ENCODE peak calls at places on chromosomes 16 and 17, in eight cellular contexts. I is transverse colon; M is HAP-1; O is stimulated activated effector memory CD8-positive, alpha-beta T cell treated with anti-CD3 and anti-CD28 coated beads, Interleukin-12 subunit alpha, Interleukin-12 subunit beta, amount 100 ng/mL, for 72 hours; Y is iris pigment epithelial cell; B is SHP77; U is H54; H is hypothalamus. R is an unnamed sample.

GRCh38 chr17:75642221-75643032 is 9.2 kb downstream of the SMIM5 start:
- DNase-seq in I (peak), M (no peak), O (no peak), Y (no peak), B (no peak), U (no peak), H (no peak), R (no peak)

GRCh38 chr16:88627531-88628411 is 10.6 kb upstream of the IL17C start:
- DNase-seq in I (no peak), M (no peak), O (no peak), Y (no peak), B (no peak), U (no peak), H (no peak), R (no peak)

GRCh38 chr17:35345926-35346771 is 27.3 kb downstream of the SLFN11 start:
- DNase-seq in I (peak), M (peak), O (peak), Y (peak), B (no peak), U (no peak), H (peak), R (no peak)

GRCh38 chr17:21042434-21043295 is at the start of gene USP22:
- DNase-seq in I (no peak), M (no peak), O (no peak), Y (no peak), B (no peak), U (peak), H (no peak), R (peak)

GRCh38 chr16:4142268-4142667 is 26.0 kb upstream of the ADCY9 start:
- DNase-seq in I (no peak), M (no peak), O (peak), Y (no peak), B (no peak), U (no peak), H (no peak), R (peak)

GRCh38 chr17:66302761-66303626 is 581 bp downstream of the PRKCA start:
- DNase-seq in I (peak), M (peak), O (peak), Y (no peak), B (no peak), U (peak), H (peak), R (no peak)

GRCh38 chr16:83606486-83607030 is 201.2 kb upstream of the HSBP1 start:
- DNase-seq in I (no peak), M (no peak), O (no peak), Y (no peak), B (peak), U (no peak), H (no peak), R (no peak)

GRCh38 chr17:48244121-48244711 is 136.7 kb downstream of the SNX11 start:
- DNase-seq in I (peak), M (no peak), O (no peak), Y (peak), B (no peak), U (no peak), H (no peak), R (no peak)

GRCh38 chr16:74991593-74992403 is 6.9 kb upstream of the WDR59 start:
- DNase-seq in I (no peak), M (no peak), O (no peak), Y (no peak), B (no peak), U (no peak), H (no peak), R (no peak)

GRCh38 chr17:15278381-15278780 is 13.3 kb upstream of the PMP22 start:
- DNase-seq in I (no peak), M (no peak), O (no peak), Y (no peak), B (peak), U (no peak), H (no peak), R (no peak)

GRCh38 chr16:53864819-53865491 is 161.0 kb downstream of the FTO start:
- DNase-seq in I (no peak), M (no peak), O (no peak), Y (peak), B (no peak), U (no peak), H (no peak), R (no peak)

GRCh38 chr17:29115435-29115834 is 64.8 kb downstream of the MYO18A start:
- DNase-seq in I (no peak), M (no peak), O (no peak), Y (no peak), B (no peak), U (no peak), H (no peak), R (no peak)

R was measured in GM18507.